ENCODE peak calls at places on chromosomes 13 and 19, in five cellular contexts. One of them, this sample, is unnamed.

GRCh38 chr13:52711277-52711676 is 28.3 kb downstream of the CNMD start:
- DNase-seq in left ventricle myocardium inferior: no peak
- DNase-seq in MG63: no peak
- DNase-seq in GM10248: no peak
- DNase-seq in stimulated activated CD4-positive, alpha-beta T cell treated with anti-CD3 and anti-CD28 coated beads, Interleukin-2, amount 100 ng/mL, for 48 hours: no peak
- DNase-seq in this sample: no peak

GRCh38 chr19:17078038-17078919 is 2.7 kb downstream of the MYO9B start:
- DNase-seq in left ventricle myocardium inferior: no peak
- DNase-seq in MG63: no peak
- DNase-seq in GM10248: no peak
- DNase-seq in stimulated activated CD4-positive, alpha-beta T cell treated with anti-CD3 and anti-CD28 coated beads, Interleukin-2, amount 100 ng/mL, for 48 hours: no peak
- DNase-seq in this sample: no peak

GRCh38 chr13:40273173-40274000 is 393.1 kb downstream of the FOXO1 start:
- DNase-seq in left ventricle myocardium inferior: no peak
- DNase-seq in MG63: no peak
- DNase-seq in GM10248: no peak
- DNase-seq in stimulated activated CD4-positive, alpha-beta T cell treated with anti-CD3 and anti-CD28 coated beads, Interleukin-2, amount 100 ng/mL, for 48 hours: no peak
- DNase-seq in this sample: no peak

GRCh38 chr13:34161829-34162544 is 344.0 kb downstream of the RFC3 start:
- DNase-seq in left ventricle myocardium inferior: no peak
- DNase-seq in MG63: no peak
- DNase-seq in GM10248: no peak
- DNase-seq in stimulated activated CD4-positive, alpha-beta T cell treated with anti-CD3 and anti-CD28 coated beads, Interleukin-2, amount 100 ng/mL, for 48 hours: no peak
- DNase-seq in this sample: no peak

GRCh38 chr13:93562676-93563075 is 336.1 kb downstream of the GPC6 start:
- DNase-seq in left ventricle myocardium inferior: no peak
- DNase-seq in MG63: no peak
- DNase-seq in GM10248: no peak
- DNase-seq in stimulated activated CD4-positive, alpha-beta T cell treated with anti-CD3 and anti-CD28 coated beads, Interleukin-2, amount 100 ng/mL, for 48 hours: no peak
- DNase-seq in this sample: no peak

GRCh38 chr19:8451885-8452284 is 7.1 kb downstream of the HNRNPM start:
- DNase-seq in left ventricle myocardium inferior: no peak
- DNase-seq in MG63: peak; percentile 64
- DNase-seq in GM10248: no peak
- DNase-seq in stimulated activated CD4-positive, alpha-beta T cell treated with anti-CD3 and anti-CD28 coated beads, Interleukin-2, amount 100 ng/mL, for 48 hours: no peak
- DNase-seq in this sample: no peak

GRCh38 chr19:18418725-18419194 is 438 bp upstream of the SSBP4 start:
- DNase-seq in left ventricle myocardium inferior: no peak
- DNase-seq in MG63: no peak
- DNase-seq in GM10248: no peak
- DNase-seq in stimulated activated CD4-positive, alpha-beta T cell treated with anti-CD3 and anti-CD28 coated beads, Interleukin-2, amount 100 ng/mL, for 48 hours: no peak
- DNase-seq in this sample: peak; percentile 41

GRCh38 chr13:42215578-42216421 is 56.2 kb upstream of the AKAP11 start:
- DNase-seq in left ventricle myocardium inferior: no peak
- DNase-seq in MG63: peak; percentile 33
- DNase-seq in GM10248: no peak
- DNase-seq in stimulated activated CD4-positive, alpha-beta T cell treated with anti-CD3 and anti-CD28 coated beads, Interleukin-2, amount 100 ng/mL, for 48 hours: no peak
- DNase-seq in this sample: no peak

GRCh38 chr19:48400018-48400742 is 6.7 kb downstream of the GRIN2D start:
- DNase-seq in left ventricle myocardium inferior: peak; percentile 53
- DNase-seq in MG63: peak; percentile 63
- DNase-seq in GM10248: peak; percentile 43
- DNase-seq in stimulated activated CD4-positive, alpha-beta T cell treated with anti-CD3 and anti-CD28 coated beads, Interleukin-2, amount 100 ng/mL, for 48 hours: no peak
- DNase-seq in this sample: no peak

GRCh38 chr13:113083402-113084061 is 22.1 kb upstream of the F7 start:
- DNase-seq in left ventricle myocardium inferior: peak; percentile 76
- DNase-seq in MG63: peak; percentile 50
- DNase-seq in GM10248: no peak
- DNase-seq in stimulated activated CD4-positive, alpha-beta T cell treated with anti-CD3 and anti-CD28 coated beads, Interleukin-2, amount 100 ng/mL, for 48 hours: no peak
- DNase-seq in this sample: no peak

GRCh38 chr19:46972301-46972700 is 47.3 kb upstream of the NPAS1 start:
- DNase-seq in left ventricle myocardium inferior: no peak
- DNase-seq in MG63: no peak
- DNase-seq in GM10248: no peak
- DNase-seq in stimulated activated CD4-positive, alpha-beta T cell treated with anti-CD3 and anti-CD28 coated beads, Interleukin-2, amount 100 ng/mL, for 48 hours: no peak
- DNase-seq in this sample: no peak

GRCh38 chr13:113897966-113898365 is 34.1 kb upstream of the GAS6 start:
- DNase-seq in left ventricle myocardium inferior: no peak
- DNase-seq in MG63: no peak
- DNase-seq in GM10248: no peak
- DNase-seq in stimulated activated CD4-positive, alpha-beta T cell treated with anti-CD3 and anti-CD28 coated beads, Interleukin-2, amount 100 ng/mL, for 48 hours: no peak
- DNase-seq in this sample: no peak